ENCODE peak calls at places on chromosomes 12 and 14, in four cellular contexts. One of them, this sample, is unnamed.

GRCh38 chr14:23562822-23563472 is 4.6 kb downstream of the AP1G2 start:
- DNase-seq in K562: peak; percentile 61
- DNase-seq in GM12878: no peak
- DNase-seq in H1: no peak
- DNase-seq in this sample: peak; percentile 74

GRCh38 chr12:63068857-63069442 is 82.1 kb downstream of the AVPR1A start:
- DNase-seq in K562: peak; percentile 13
- DNase-seq in GM12878: no peak
- DNase-seq in H1: no peak
- DNase-seq in this sample: peak; percentile 33

GRCh38 chr12:68378859-68379628 is 46.9 kb upstream of the MDM1 start:
- DNase-seq in K562: peak; percentile 57
- DNase-seq in GM12878: no peak
- DNase-seq in H1: no peak
- DNase-seq in this sample: no peak

GRCh38 chr12:68163546-68164210 is 4.1 kb upstream of the IFNG start:
- DNase-seq in K562: no peak
- DNase-seq in GM12878: peak; percentile 35
- DNase-seq in H1: no peak
- DNase-seq in this sample: no peak

GRCh38 chr12:28278499-28278898 is 88.2 kb downstream of the CCDC91 start:
- DNase-seq in K562: no peak
- DNase-seq in GM12878: no peak
- DNase-seq in H1: no peak
- DNase-seq in this sample: no peak

GRCh38 chr12:118175823-118176447 is 40.0 kb downstream of the PEBP1 start:
- DNase-seq in K562: no peak
- DNase-seq in GM12878: peak; percentile 45
- DNase-seq in H1: no peak
- DNase-seq in this sample: no peak

GRCh38 chr14:77270361-77271112 is 469 bp downstream of the NGB start:
- DNase-seq in K562: no peak
- DNase-seq in GM12878: no peak
- DNase-seq in H1: no peak
- DNase-seq in this sample: no peak

GRCh38 chr14:99596071-99596627 is 7.9 kb downstream of the CCDC85C start:
- DNase-seq in K562: no peak
- DNase-seq in GM12878: no peak
- DNase-seq in H1: no peak
- DNase-seq in this sample: no peak

GRCh38 chr14:94136575-94137331 is 7.3 kb upstream of the IFI27L2 start:
- DNase-seq in K562: peak; percentile 55
- DNase-seq in GM12878: no peak
- DNase-seq in H1: peak; percentile 75
- DNase-seq in this sample: peak; percentile 80

GRCh38 chr14:82889701-82890100 is 1356.0 kb upstream of the SEL1L start:
- DNase-seq in K562: no peak
- DNase-seq in GM12878: no peak
- DNase-seq in H1: no peak
- DNase-seq in this sample: no peak

GRCh38 chr12:131123817-131124216 is 170.1 kb downstream of the ADGRD1 start:
- DNase-seq in K562: no peak
- DNase-seq in GM12878: no peak
- DNase-seq in H1: no peak
- DNase-seq in this sample: no peak

GRCh38 chr14:21300892-21301291 is 21.0 kb downstream of the RPGRIP1 start:
- DNase-seq in K562: no peak
- DNase-seq in GM12878: no peak
- DNase-seq in H1: peak; percentile 19
- DNase-seq in this sample: no peak

GRCh38 chr14:33855672-33856071 is 95.2 kb downstream of the EGLN3 start:
- DNase-seq in K562: no peak
- DNase-seq in GM12878: no peak
- DNase-seq in H1: no peak
- DNase-seq in this sample: no peak

GRCh38 chr12:40439771-40440492 is 215.1 kb downstream of the LRRK2 start:
- DNase-seq in K562: peak; percentile 12
- DNase-seq in GM12878: no peak
- DNase-seq in H1: no peak
- DNase-seq in this sample: no peak

GRCh38 chr14:94628578-94628977 is 16.4 kb downstream of the SERPINA3 start:
- DNase-seq in K562: no peak
- DNase-seq in GM12878: no peak
- DNase-seq in H1: no peak
- DNase-seq in this sample: no peak

GRCh38 chr12:48002773-48003218 is 1.5 kb downstream of the COL2A1 start:
- DNase-seq in K562: no peak
- DNase-seq in GM12878: no peak
- DNase-seq in H1: no peak
- DNase-seq in this sample: no peak

GRCh38 chr14:105023144-105023543 is 2.3 kb upstream of the CDCA4 start:
- DNase-seq in K562: no peak
- DNase-seq in GM12878: no peak
- DNase-seq in H1: no peak
- DNase-seq in this sample: no peak

GRCh38 chr14:76961631-76962302 is 66.7 kb downstream of the IRF2BPL start:
- DNase-seq in K562: peak; percentile 81
- DNase-seq in GM12878: peak; percentile 100
- DNase-seq in H1: peak; percentile 99
- DNase-seq in this sample: peak; percentile 94

GRCh38 chr12:12859690-12860089 is 31.7 kb upstream of the GPRC5A start:
- DNase-seq in K562: no peak
- DNase-seq in GM12878: no peak
- DNase-seq in H1: no peak
- DNase-seq in this sample: no peak

GRCh38 chr14:64766430-64767151 is 62.4 kb downstream of the PLEKHG3 start:
- DNase-seq in K562: no peak
- DNase-seq in GM12878: no peak
- DNase-seq in H1: no peak
- DNase-seq in this sample: no peak

GRCh38 chr12:126616441-126616840 is 1551.2 kb downstream of the AACS start:
- DNase-seq in K562: no peak
- DNase-seq in GM12878: no peak
- DNase-seq in H1: no peak
- DNase-seq in this sample: no peak

DNA sequence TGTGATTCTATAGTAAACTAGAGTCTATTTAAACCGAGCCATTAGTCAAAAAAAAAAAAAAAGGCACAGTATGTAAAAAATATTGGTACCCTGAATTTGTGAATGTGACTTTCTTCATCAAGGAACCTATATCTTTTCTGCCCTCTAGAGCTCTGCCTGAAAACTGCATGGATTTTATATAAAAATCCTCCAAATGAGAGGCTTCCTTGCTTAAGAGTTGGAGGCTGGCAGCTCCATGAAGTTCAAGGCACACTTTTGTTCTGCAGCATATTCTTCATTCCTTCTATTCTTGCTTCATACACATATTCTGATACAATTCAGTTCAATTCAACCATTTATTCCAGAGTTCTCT is 23.1 kb upstream of the NKX2-8 start:
- DNase-seq in K562: no peak
- DNase-seq in GM12878: no peak
- DNase-seq in H1: no peak
- DNase-seq in this sample: peak; percentile 33
- TF ChIP-seq KDM1A in K562: no peak
- TF ChIP-seq KDM1A in GM12878: no peak
- TF ChIP-seq KDM1A in H1: no peak
- TF ChIP-seq KDM1A in this sample: no peak

GRCh38 chr14:51564460-51564859 is 87.2 kb upstream of the FRMD6 start:
- DNase-seq in K562: no peak
- DNase-seq in GM12878: no peak
- DNase-seq in H1: no peak
- DNase-seq in this sample: no peak
- TF ChIP-seq ZNF274 in K562: no peak
- TF ChIP-seq ZNF274 in GM12878: no peak
- TF ChIP-seq ZNF274 in H1: no peak
- TF ChIP-seq ZNF274 in this sample: no peak

DNA sequence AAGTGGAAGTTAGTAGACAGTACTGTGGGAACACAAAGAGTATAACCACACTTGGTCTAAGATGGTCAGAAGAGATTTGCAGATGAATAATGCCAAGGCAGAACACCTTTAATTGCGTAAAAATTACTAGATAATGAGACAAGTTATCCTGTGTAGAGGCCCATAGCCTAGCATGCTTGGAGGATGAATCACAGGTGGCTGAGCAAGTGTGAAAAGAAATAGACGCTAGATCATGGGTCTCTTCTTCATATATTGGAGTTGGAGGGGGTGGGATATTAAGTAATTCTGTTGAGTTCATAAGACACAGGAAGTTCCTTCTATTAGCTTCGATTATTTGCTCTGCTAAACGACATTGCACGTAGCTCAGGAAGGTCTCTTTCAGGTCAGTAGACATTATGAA is 454.3 kb upstream of the LMO3 start:
- DNase-seq in K562: no peak
- DNase-seq in GM12878: no peak
- DNase-seq in H1: no peak
- DNase-seq in this sample: no peak
- TF ChIP-seq KDM1A in K562: no peak
- TF ChIP-seq KDM1A in GM12878: no peak
- TF ChIP-seq KDM1A in H1: no peak
- TF ChIP-seq KDM1A in this sample: no peak

GRCh38 chr12:71800177-71800576 is 39.4 kb upstream of the TBC1D15 start:
- DNase-seq in K562: no peak
- DNase-seq in GM12878: no peak
- DNase-seq in H1: no peak
- DNase-seq in this sample: no peak

GRCh38 chr12:71799105-71799504 is 40.5 kb upstream of the TBC1D15 start:
- DNase-seq in K562: no peak
- DNase-seq in GM12878: no peak
- DNase-seq in H1: no peak
- DNase-seq in this sample: no peak

GRCh38 chr12:71804505-71804904 is 35.1 kb upstream of the TBC1D15 start:
- DNase-seq in K562: peak; percentile 31
- DNase-seq in GM12878: no peak
- DNase-seq in H1: peak; percentile 39
- DNase-seq in this sample: no peak
- TF ChIP-seq ZNF274 in K562: no peak
- TF ChIP-seq ZNF274 in GM12878: no peak
- TF ChIP-seq ZNF274 in H1: no peak
- TF ChIP-seq ZNF274 in this sample: no peak

GRCh38 chr14:55816225-55816624 is 236.2 kb downstream of the KTN1 start:
- DNase-seq in K562: no peak
- DNase-seq in GM12878: no peak
- DNase-seq in H1: no peak
- DNase-seq in this sample: no peak

GRCh38 chr14:55814064-55814463 is 234.1 kb downstream of the KTN1 start:
- DNase-seq in K562: peak; percentile 6
- DNase-seq in GM12878: no peak
- DNase-seq in H1: no peak
- DNase-seq in this sample: no peak

GRCh38 chr14:55814873-55815272 is 234.9 kb downstream of the KTN1 start:
- DNase-seq in K562: no peak
- DNase-seq in GM12878: no peak
- DNase-seq in H1: no peak
- DNase-seq in this sample: no peak

DNA sequence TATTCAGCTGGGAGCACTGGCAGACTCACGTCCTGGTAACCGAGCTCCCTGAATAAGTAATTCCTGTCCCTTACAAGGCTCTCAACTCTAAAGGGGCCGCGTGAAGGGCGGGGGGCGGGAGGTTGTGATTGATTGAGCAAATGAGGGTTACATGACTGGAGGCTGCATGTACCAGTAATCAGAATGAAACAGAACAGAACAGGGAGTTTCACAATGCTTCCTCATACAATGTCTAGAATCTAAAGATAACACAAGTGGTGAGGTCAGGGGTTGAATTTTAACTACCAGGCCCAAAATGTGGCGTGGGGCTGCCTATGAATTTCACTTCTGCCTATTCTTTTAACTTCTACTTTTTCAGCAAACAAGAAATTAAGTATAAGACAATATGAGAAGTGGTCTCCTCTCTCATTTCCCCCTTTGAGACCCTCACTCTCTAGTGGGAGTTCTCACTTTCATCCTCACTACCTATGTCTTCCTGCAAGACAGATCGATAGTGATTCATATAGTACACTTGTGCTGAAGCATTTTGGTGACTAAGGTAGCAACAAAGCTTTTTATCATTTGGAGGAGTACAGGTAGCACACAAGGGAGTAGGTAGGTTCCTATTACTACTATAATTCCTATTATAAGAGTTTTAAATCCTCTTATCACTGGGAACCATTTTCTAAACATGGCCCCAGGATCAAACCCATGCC is 239.8 kb downstream of the KTN1 start:
- DNase-seq in K562: no peak
- DNase-seq in GM12878: peak; percentile 40
- DNase-seq in H1: no peak
- DNase-seq in this sample: no peak
- TF ChIP-seq KDM1A in K562: no peak
- TF ChIP-seq KDM1A in GM12878: no peak
- TF ChIP-seq KDM1A in H1: no peak
- TF ChIP-seq KDM1A in this sample: no peak